ENCODE peak calls at places on chromosome 1, in eight cellular contexts. W is neural crest cell; C is T1000; P is stimulated activated CD4-positive, alpha-beta T cell treated with anti-CD3 and anti-CD28 coated beads, TNF-alpha, amount 100 ng/mL, for 48 hours; O is T-helper 9 cell; Q is tibial artery; X is cardiac fibroblast; J is HCT116. K is an unnamed sample.

GRCh38 chr1:16210581-16210980 is 1.9 kb downstream of the ARHGEF19 start:
- DNase-seq in X (no peak), P (no peak), Q (no peak), W (no peak), J (no peak), C (no peak), O (no peak), K (no peak)

GRCh38 chr1:29383972-29384371 is 147.7 kb downstream of the PTPRU start:
- DNase-seq in P (no peak), X (peak), O (no peak), C (no peak), Q (no peak), J (no peak), W (no peak), K (peak)

GRCh38 chr1:167922023-167922422 is 8.1 kb upstream of the ADCY10 start:
- DNase-seq in Q (no peak), O (no peak), X (peak), J (no peak), C (no peak), P (no peak), W (no peak), K (peak)

GRCh38 chr1:116115476-116115875 is 4.3 kb downstream of the MAB21L3 start:
- DNase-seq in C (peak), J (no peak), X (peak), W (no peak), Q (no peak), O (no peak), P (no peak), K (peak)

GRCh38 chr1:22641906-22642636 is 1.4 kb upstream of the C1QC start:
- DNase-seq in Q (peak), C (peak), W (peak), X (peak), P (peak), O (peak), J (no peak), K (peak)

GRCh38 chr1:8679411-8679800 is 138.0 kb downstream of the RERE start:
- DNase-seq in W (no peak), P (no peak), O (no peak), Q (no peak), C (no peak), X (peak), J (no peak), K (no peak)

GRCh38 chr1:162187676-162188075 is 118.2 kb downstream of the NOS1AP start:
- DNase-seq in C (no peak), O (no peak), X (peak), J (no peak), Q (peak), P (no peak), W (no peak), K (peak)

GRCh38 chr1:34847094-34847493 is 12.5 kb downstream of the SMIM12 start:
- DNase-seq in W (no peak), J (no peak), O (no peak), Q (no peak), C (no peak), P (no peak), X (no peak), K (no peak)